ENCODE peak calls at places on chromosomes 13 and 19, in six cellular contexts. Z, Y, R, V, D and O are unnamed samples.

GRCh38 chr13:39506559-39507390 is 96.2 kb downstream of the LHFPL6 start:
- DNase-seq in Y (no peak), D (no peak), V (no peak), R (peak; percentile 54), Z (no peak), O (peak; percentile 29)

GRCh38 chr13:26423634-26424033 is 133.8 kb upstream of the WASF3 start:
- DNase-seq in D (no peak), V (peak; percentile 27), R (peak; percentile 19), Z (peak; percentile 41), Y (no peak), O (no peak)

GRCh38 chr13:34698953-34699352 is 243.1 kb upstream of the NBEA start:
- DNase-seq in V (peak; percentile 21), D (no peak), Z (no peak), Y (no peak), R (peak; percentile 8), O (no peak)

GRCh38 chr19:29671393-29672076 is 6.3 kb downstream of the PLEKHF1 start:
- DNase-seq in Z (peak; percentile 55), V (peak; percentile 36), Y (peak; percentile 73), R (peak; percentile 64), D (no peak), O (peak; percentile 60)

GRCh38 chr13:99983401-99984133 is 2.0 kb downstream of the ZIC2 start:
- DNase-seq in D (no peak), V (peak; percentile 57), R (no peak), Y (no peak), Z (no peak), O (no peak)

GRCh38 chr13:71067164-71067815 is 799.7 kb downstream of the DACH1 start:
- DNase-seq in Z (no peak), V (no peak), D (no peak), Y (no peak), R (no peak), O (no peak)

GRCh38 chr13:49308104-49308875 is 60.6 kb downstream of the CDADC1 start:
- DNase-seq in V (peak; percentile 85), R (peak; percentile 55), Z (peak; percentile 71), Y (no peak), D (peak; percentile 58), O (no peak)

GRCh38 chr13:111491659-111492058 is 171.2 kb downstream of the TEX29 start:
- DNase-seq in D (no peak), Z (no peak), Y (no peak), V (no peak), R (no peak), O (no peak)

GRCh38 chr19:1534972-1535371 is 11.1 kb downstream of the PLK5 start:
- DNase-seq in V (no peak), Z (no peak), Y (no peak), D (no peak), R (no peak), O (no peak)

GRCh38 chr13:97388385-97388784 is 45.6 kb upstream of the RAP2A start:
- DNase-seq in Z (no peak), D (no peak), V (no peak), R (no peak), Y (no peak), O (no peak)

DNA sequence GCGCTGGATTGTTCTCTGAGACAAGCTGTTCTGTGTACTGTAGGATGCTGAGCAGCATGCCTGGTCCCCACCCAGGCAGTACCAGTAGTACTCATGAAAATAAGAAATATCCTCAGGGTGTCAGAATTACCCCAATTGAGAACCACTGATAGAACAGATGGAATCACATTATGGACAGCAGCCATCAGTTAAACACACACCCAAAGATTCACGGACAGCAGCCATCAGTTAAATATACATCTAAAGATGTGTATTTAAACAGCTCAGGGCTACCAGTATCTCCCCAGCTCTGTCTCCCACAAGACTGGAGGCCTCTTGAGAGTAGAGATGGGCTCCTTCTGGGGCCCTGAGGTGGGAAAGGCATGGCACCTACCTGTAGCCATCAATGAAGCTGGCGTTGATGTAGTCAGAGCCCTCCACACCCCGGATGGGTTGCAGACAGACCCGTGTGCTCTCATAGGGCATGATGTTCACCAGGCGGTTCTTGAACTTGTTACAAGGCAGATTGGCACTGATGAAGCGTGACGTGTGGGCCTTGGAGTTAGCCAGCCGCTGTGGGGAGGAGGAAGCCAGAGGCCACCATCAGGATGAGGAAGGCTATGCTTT is 129.3 kb downstream of the PTPRS start:
- DNase-seq in Y (no peak), D (no peak), R (no peak), V (no peak), Z (no peak), O (no peak)
- H3K36me3 ChIP-seq in Y (no peaks in the 10 kb centered on the region), D (peaks cover 75% of the 10 kb centered on the region), R (peaks cover 38% of the 10 kb centered on the region), V (peaks cover 45% of the 10 kb centered on the region), Z (peaks cover 60% of the 10 kb centered on the region), O (peaks cover 57% of the 10 kb centered on the region)

GRCh38 chr13:45482571-45483173 is 17.9 kb downstream of the COG3 start:
- DNase-seq in Y (no peak), R (peak; percentile 39), Z (no peak), D (no peak), V (peak; percentile 67), O (peak; percentile 35)
- H3K36me3 ChIP-seq in Y (peaks cover 27% of the 10 kb centered on the region), R (peaks cover 6% of the 10 kb centered on the region), Z (peaks cover 81% of the 10 kb centered on the region), D (peaks cover 51% of the 10 kb centered on the region), V (peaks cover 34% of the 10 kb centered on the region), O (peaks cover 10% of the 10 kb centered on the region)

DNA sequence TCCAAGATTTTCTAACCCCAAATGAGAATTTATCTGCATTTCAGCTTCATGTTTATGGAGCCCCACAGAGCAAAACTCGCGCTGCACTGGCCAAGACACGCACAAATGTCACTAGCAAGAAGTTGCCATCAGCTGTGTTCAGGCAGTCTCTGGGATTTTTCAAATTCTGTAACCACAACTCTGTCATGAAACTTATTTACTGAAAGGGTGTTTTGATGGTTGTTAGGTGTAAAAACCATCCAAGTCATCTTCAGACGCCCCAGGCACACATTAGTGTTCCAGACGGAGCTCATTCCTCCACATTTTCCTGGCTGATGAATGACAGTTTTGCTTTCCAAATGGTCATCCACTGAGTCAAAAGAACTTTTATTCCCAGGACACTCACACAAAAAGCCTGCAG is 63.4 kb downstream of the SLC7A1 start:
- DNase-seq in V (peak; percentile 71), Y (no peak), R (peak; percentile 57), D (no peak), Z (no peak), O (no peak)
- H3K36me3 ChIP-seq in V (peaks cover 82% of the 10 kb centered on the region), Y (peaks cover 10% of the 10 kb centered on the region), R (peaks cover 9% of the 10 kb centered on the region), D (peaks cover 66% of the 10 kb centered on the region), Z (peaks cover 91% of the 10 kb centered on the region), O (peaks cover 41% of the 10 kb centered on the region)

DNA sequence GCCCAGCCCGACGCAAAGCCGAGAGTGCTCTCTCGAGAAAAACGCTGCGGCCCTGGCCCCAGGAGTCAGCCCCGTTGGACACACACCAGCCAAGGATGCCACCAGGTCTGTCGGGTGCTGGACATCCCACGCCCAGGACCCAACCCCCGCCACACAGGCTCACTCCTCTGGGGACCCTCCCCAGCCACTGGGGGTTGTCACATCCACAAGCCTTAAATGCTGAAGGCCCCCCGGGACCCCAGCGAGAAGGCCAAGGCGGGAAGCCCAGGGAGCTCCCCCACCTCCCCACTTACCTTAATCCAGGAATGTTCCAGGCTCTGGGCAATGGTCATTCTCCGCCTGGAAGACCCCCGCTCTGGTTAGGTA is 11.2 kb downstream of the DAPK3 start:
- DNase-seq in R (no peak), D (no peak), Z (no peak), Y (no peak), V (no peak), O (no peak)
- H3K36me3 ChIP-seq in R (peaks cover 37% of the 10 kb centered on the region), D (peaks cover 90% of the 10 kb centered on the region), Z (peaks cover 95% of the 10 kb centered on the region), Y (peaks cover 16% of the 10 kb centered on the region), V (peaks cover 31% of the 10 kb centered on the region), O (no peaks in the 10 kb centered on the region)

GRCh38 chr19:44661205-44661604 is 10.1 kb upstream of the CEACAM19 start:
- DNase-seq in Z (no peak), R (no peak), V (no peak), Y (no peak), D (no peak), O (no peak)

GRCh38 chr19:44660081-44660480 is 11.2 kb upstream of the CEACAM19 start:
- DNase-seq in R (no peak), Y (no peak), D (no peak), Z (no peak), V (no peak), O (peak; percentile 45)

GRCh38 chr19:44653977-44654784 is 10.5 kb downstream of the PVR start:
- DNase-seq in D (peak; percentile 26), Y (peak; percentile 42), V (peak; percentile 71), Z (peak; percentile 72), R (peak; percentile 32), O (peak; percentile 48)

GRCh38 chr19:44658069-44658727 is 13.1 kb upstream of the CEACAM19 start:
- DNase-seq in R (no peak), Y (no peak), D (no peak), Z (no peak), V (peak; percentile 20), O (no peak)

GRCh38 chr19:44657211-44657921 is 13.7 kb downstream of the PVR start:
- DNase-seq in R (peak; percentile 45), D (no peak), Y (peak; percentile 41), Z (peak; percentile 71), V (peak; percentile 70), O (peak; percentile 54)
- H3K36me3 ChIP-seq in R (peaks cover 42% of the 10 kb centered on the region), D (peaks cover 80% of the 10 kb centered on the region), Y (no peaks in the 10 kb centered on the region), Z (peaks cover 90% of the 10 kb centered on the region), V (peaks cover 78% of the 10 kb centered on the region), O (peaks cover 64% of the 10 kb centered on the region)

GRCh38 chr19:47352095-47352494 is 3.0 kb downstream of the DHX34 start:
- DNase-seq in R (no peak), D (no peak), Z (no peak), V (no peak), Y (no peak), O (no peak)
- H3K36me3 ChIP-seq in R (peaks cover 11% of the 10 kb centered on the region), D (peaks cover 45% of the 10 kb centered on the region), Z (peaks cover 52% of the 10 kb centered on the region), V (peaks cover 30% of the 10 kb centered on the region), Y (peaks cover 28% of the 10 kb centered on the region), O (peaks cover 17% of the 10 kb centered on the region)

GRCh38 chr19:6222884-6223283 is 56.9 kb downstream of the MLLT1 start:
- DNase-seq in D (no peak), Z (no peak), R (no peak), V (peak; percentile 20), Y (no peak), O (no peak)
- H3K36me3 ChIP-seq in D (peaks cover 74% of the 10 kb centered on the region), Z (peaks cover 82% of the 10 kb centered on the region), R (peaks cover 20% of the 10 kb centered on the region), V (peaks cover 6% of the 10 kb centered on the region), Y (no peaks in the 10 kb centered on the region), O (peaks cover 13% of the 10 kb centered on the region)

DNA sequence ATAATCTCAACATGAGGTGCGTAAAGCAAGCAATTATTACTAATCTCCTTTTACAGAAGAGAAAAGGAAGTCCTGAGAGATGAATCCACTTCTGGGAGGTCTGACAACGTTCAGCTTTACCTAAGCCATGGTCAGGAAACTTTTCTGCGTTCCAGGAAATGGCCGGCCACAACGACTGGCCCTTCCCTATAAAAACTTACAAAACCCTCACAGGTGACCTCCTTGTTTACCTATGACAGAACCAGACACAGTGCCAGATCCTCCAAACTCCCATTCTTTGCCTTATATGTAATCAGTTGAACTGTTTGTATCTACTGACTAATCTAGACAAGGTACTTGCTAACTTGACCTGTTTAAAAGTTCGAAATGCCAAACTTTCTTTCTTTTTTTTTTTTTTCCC is 351.7 kb upstream of the TMTC4 start:
- DNase-seq in Z (no peak), R (no peak), D (no peak), Y (no peak), V (no peak), O (peak; percentile 90)
- H3K36me3 ChIP-seq in Z (no peaks in the 10 kb centered on the region), R (no peaks in the 10 kb centered on the region), D (no peaks in the 10 kb centered on the region), Y (no peaks in the 10 kb centered on the region), V (no peaks in the 10 kb centered on the region), O (no peaks in the 10 kb centered on the region)

DNA sequence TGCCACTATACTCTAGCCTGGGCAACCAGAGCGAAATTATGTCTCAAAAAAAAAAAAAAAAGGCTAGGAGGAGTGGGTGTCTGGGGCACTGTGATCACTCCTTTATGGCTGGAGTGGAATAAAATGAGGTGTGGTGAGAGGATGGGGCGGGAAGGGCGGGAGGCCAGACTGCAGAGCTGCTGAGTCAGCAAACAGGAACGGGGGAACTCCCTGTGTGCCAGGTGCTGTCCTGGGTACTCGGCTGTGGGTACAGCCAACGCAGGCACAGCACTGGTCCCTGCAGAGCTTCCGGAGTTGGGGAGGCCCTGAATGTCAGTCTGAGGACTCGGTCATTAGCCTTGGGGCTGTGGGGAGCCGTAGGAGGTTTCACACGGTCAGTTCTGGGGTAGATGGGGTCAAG is 5.7 kb downstream of the PRPF31 start:
- DNase-seq in D (no peak), V (no peak), R (no peak), Y (no peak), Z (no peak), O (no peak)
- H3K36me3 ChIP-seq in D (peaks cover 73% of the 10 kb centered on the region), V (peaks cover 5% of the 10 kb centered on the region), R (peaks cover 16% of the 10 kb centered on the region), Y (peaks cover 55% of the 10 kb centered on the region), Z (peaks cover 82% of the 10 kb centered on the region), O (peaks cover 60% of the 10 kb centered on the region)